ENCODE peak calls at places on chromosomes 13 and 19, in nine cellular contexts. G is stimulated activated CD4-positive, alpha-beta T cell treated with anti-CD3 and anti-CD28 coated beads, Interleukin-2, amount 100 ng/mL, for 48 hours; R is sciatic nerve; W is activated gamma-delta T cell treated with Interleukin-2 at 50 U/mL for 16 hours; M is CD4-positive, CD25-positive, alpha-beta regulatory T cell; F is NCI-H1092; V is cardiac muscle cell; Y is breast epithelium; O is NCI-H2171. U is an unnamed sample.
A peak's percentile ranks its signal among the peaks of the same experiment; 100 is the strongest.

GRCh38 chr13:95083758-95084157 is 217.5 kb downstream of the ABCC4 start:
- DNase-seq in W (no peak), Y (no peak), G (no peak), V (peak; percentile 56), M (no peak), R (no peak), F (no peak), O (no peak), U (no peak)

GRCh38 chr19:2675892-2676291 is 26.6 kb downstream of the GNG7 start:
- DNase-seq in W (no peak), R (no peak), F (no peak), M (no peak), O (no peak), V (no peak), G (no peak), Y (no peak), U (no peak)

GRCh38 chr19:19418548-19419260 is 13.2 kb downstream of the GATAD2A start:
- DNase-seq in W (no peak), Y (no peak), G (no peak), F (no peak), R (no peak), M (no peak), O (no peak), V (no peak), U (no peak)

GRCh38 chr19:12194827-12195500 is 32.1 kb downstream of the ZNF136 start:
- DNase-seq in G (peak; percentile 57), Y (peak; percentile 95), O (peak; percentile 39), R (peak; percentile 83), F (peak; percentile 93), M (peak; percentile 35), V (peak; percentile 85), W (peak; percentile 71), U (no peak)

GRCh38 chr13:43767351-43767901 is 19.3 kb downstream of the ENOX1 start:
- DNase-seq in V (peak; percentile 62), R (no peak), G (no peak), F (peak; percentile 66), Y (no peak), W (no peak), O (peak; percentile 43), M (no peak), U (no peak)

GRCh38 chr13:111658150-111659100 is 338.0 kb downstream of the TEX29 start:
- DNase-seq in V (no peak), W (no peak), G (no peak), R (peak; percentile 67), F (peak; percentile 92), Y (no peak), O (no peak), M (no peak), U (no peak)

GRCh38 chr13:113649212-113649611 is 8.8 kb downstream of the ATP4B start:
- DNase-seq in F (no peak), R (peak; percentile 40), G (no peak), W (no peak), M (no peak), Y (peak; percentile 12), V (no peak), O (no peak), U (no peak)

GRCh38 chr19:16952046-16952445 is 63.2 kb downstream of the F2RL3 start:
- DNase-seq in R (no peak), F (no peak), V (no peak), G (no peak), W (no peak), O (no peak), Y (no peak), M (no peak), U (no peak)

GRCh38 chr13:53138369-53139036 is 109.9 kb downstream of the OLFM4 start:
- DNase-seq in W (no peak), R (peak; percentile 76), G (no peak), Y (no peak), V (peak; percentile 82), F (no peak), M (no peak), O (peak; percentile 18), U (no peak)

GRCh38 chr19:13953021-13953531 is 767 bp downstream of the DCAF15 start:
- DNase-seq in W (no peak), R (no peak), Y (no peak), F (no peak), V (peak; percentile 59), M (no peak), O (no peak), G (no peak), U (no peak)

GRCh38 chr19:41821003-41821735 is 23.3 kb downstream of the LYPD4 start:
- DNase-seq in O (peak; percentile 3), Y (no peak), R (peak; percentile 40), V (peak; percentile 40), W (peak; percentile 22), F (peak; percentile 46), G (peak; percentile 45), M (peak; percentile 63), U (peak; percentile 54)

GRCh38 chr13:19985219-19985556 is 26.7 kb downstream of the ZMYM2 start:
- DNase-seq in F (no peak), M (no peak), O (no peak), V (no peak), Y (no peak), W (no peak), G (no peak), R (no peak), U (no peak)

GRCh38 chr19:10104665-10105221 is 1.4 kb upstream of the PPAN start:
- DNase-seq in O (no peak), F (no peak), V (no peak), W (peak; percentile 82), G (peak; percentile 65), R (no peak), M (peak; percentile 96), Y (no peak), U (no peak)

GRCh38 chr19:17755977-17756670 is 4.8 kb downstream of the FCHO1 start:
- DNase-seq in W (peak; percentile 22), M (peak; percentile 64), R (no peak), V (peak; percentile 58), O (peak; percentile 76), G (no peak), Y (no peak), F (peak; percentile 77), U (no peak)

GRCh38 chr19:5943623-5944022 is 29.6 kb downstream of the CAPS start:
- DNase-seq in Y (no peak), G (no peak), M (no peak), F (no peak), O (no peak), R (no peak), V (peak; percentile 73), W (no peak), U (no peak)

GRCh38 chr13:109243311-109243951 is 543.0 kb downstream of the IRS2 start:
- DNase-seq in W (no peak), O (no peak), Y (no peak), V (peak; percentile 93), M (no peak), F (no peak), R (no peak), G (no peak), U (no peak)

GRCh38 chr13:20197361-20197834 is 4.7 kb upstream of the GJB2 start:
- DNase-seq in R (no peak), G (no peak), O (no peak), Y (no peak), V (peak; percentile 58), M (peak; percentile 75), W (no peak), F (peak; percentile 61), U (no peak)

U was measured in GM19239.